ENCODE peak calls at places on chromosome 10, in four cellular contexts. X is naive thymus-derived CD4-positive, alpha-beta T cell; Z is mammary epithelial cell; F is heart left ventricle. J is an unnamed sample.

GRCh38 chr10:28429573-28430216 is 103.2 kb upstream of the WAC start:
- DNase-seq in X (no peak), Z (peak; percentile 14), F (no peak), J (no peak)

GRCh38 chr10:124734311-124735166 is 9.6 kb downstream of the FAM53B start:
- DNase-seq in X (no peak), Z (no peak), F (no peak), J (no peak)

GRCh38 chr10:129831150-129831549 is 132.9 kb downstream of the EBF3 start:
- DNase-seq in X (no peak), Z (no peak), F (no peak), J (no peak)

GRCh38 chr10:127117125-127117524 is 79.3 kb downstream of the INSYN2A start:
- DNase-seq in X (no peak), Z (peak; percentile 14), F (no peak), J (no peak)

GRCh38 chr10:70540089-70540788 is 61.7 kb downstream of the PALD1 start:
- DNase-seq in X (no peak), Z (no peak), F (peak; percentile 67), J (no peak)

GRCh38 chr10:111103196-111103595 is 26.4 kb downstream of the ADRA2A start:
- DNase-seq in X (no peak), Z (no peak), F (no peak), J (no peak)

GRCh38 chr10:93208717-93209464 is 135.2 kb downstream of the CYP26A1 start:
- DNase-seq in X (no peak), Z (peak; percentile 27), F (no peak), J (no peak)

GRCh38 chr10:24207781-24208611 is 942 bp upstream of the KIAA1217 start:
- DNase-seq in X (no peak), Z (no peak), F (no peak), J (peak; percentile 33)

GRCh38 chr10:74975758-74976157 is 135.7 kb upstream of the SAMD8 start:
- DNase-seq in X (no peak), Z (no peak), F (no peak), J (no peak)

GRCh38 chr10:102419561-102420442 is 834 bp upstream of the FBXL15 start:
- DNase-seq in X (peak; percentile 53), Z (no peak), F (no peak), J (no peak)

GRCh38 chr10:24156686-24157085 is 52.3 kb upstream of the KIAA1217 start:
- DNase-seq in X (no peak), Z (peak; percentile 50), F (no peak), J (no peak)

GRCh38 chr10:59724098-59724938 is 14.7 kb upstream of the SLC16A9 start:
- DNase-seq in X (no peak), Z (no peak), F (no peak), J (no peak)

GRCh38 chr10:20221353-20221752 is 405.1 kb downstream of the PLXDC2 start:
- DNase-seq in X (no peak), Z (no peak), F (no peak), J (no peak)

GRCh38 chr10:100303724-100304319 is 17.3 kb upstream of the BLOC1S2 start:
- DNase-seq in X (no peak), Z (peak; percentile 15), F (no peak), J (no peak)

GRCh38 chr10:46106410-46107255 is 60.6 kb upstream of the MSMB start:
- DNase-seq in X (peak; percentile 42), Z (peak; percentile 39), F (peak; percentile 84), J (peak; percentile 42)

GRCh38 chr10:84424731-84425165 is 96.4 kb downstream of the CCSER2 start:
- DNase-seq in X (peak; percentile 1), Z (peak; percentile 95), F (peak; percentile 76), J (peak; percentile 84)

GRCh38 chr10:29621161-29621560 is 13.6 kb downstream of the SVIL start:
- DNase-seq in X (no peak), Z (peak; percentile 88), F (no peak), J (no peak)

GRCh38 chr10:102718220-102718619 is 3.8 kb downstream of the SFXN2 start:
- DNase-seq in X (no peak), Z (no peak), F (no peak), J (no peak)

GRCh38 chr10:128568041-128568440 is 441.8 kb upstream of the MKI67 start:
- DNase-seq in X (no peak), Z (no peak), F (no peak), J (no peak)

GRCh38 chr10:128566376-128566968 is 440.2 kb upstream of the MKI67 start:
- DNase-seq in X (no peak), Z (no peak), F (no peak), J (no peak)

GRCh38 chr10:128568491-128568890 is 442.3 kb upstream of the MKI67 start:
- DNase-seq in X (no peak), Z (no peak), F (no peak), J (no peak)

GRCh38 chr10:128568979-128569378 is 442.8 kb upstream of the MKI67 start:
- DNase-seq in X (no peak), Z (no peak), F (no peak), J (no peak)

DNA sequence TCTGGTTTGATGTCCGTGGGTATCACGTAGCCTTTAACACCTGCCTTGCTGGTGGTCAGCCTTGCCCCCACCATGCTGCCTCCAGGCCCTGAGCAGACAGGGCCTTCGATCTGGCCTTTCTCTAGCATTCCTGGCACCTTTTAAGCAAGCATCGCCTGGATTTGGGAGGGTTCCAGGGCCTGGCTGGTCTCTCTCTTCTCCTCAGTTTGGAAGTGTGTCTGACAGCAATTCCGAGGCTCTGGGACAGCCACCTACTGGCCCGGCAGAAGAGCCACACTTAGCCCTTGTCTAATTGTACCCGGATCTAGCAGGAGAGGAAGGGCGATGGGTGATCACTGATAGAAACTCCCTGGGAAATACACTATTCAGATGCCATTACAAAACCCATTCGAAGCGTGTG is 441.3 kb upstream of the MKI67 start:
- DNase-seq in X (no peak), Z (no peak), F (no peak), J (no peak)
- H3K9me3 ChIP-seq in X (no peaks in the 10 kb centered on the region), Z (peaks cover 15% of the 10 kb centered on the region), F (no peaks in the 10 kb centered on the region), J (peaks cover 4% of the 10 kb centered on the region)

DNA sequence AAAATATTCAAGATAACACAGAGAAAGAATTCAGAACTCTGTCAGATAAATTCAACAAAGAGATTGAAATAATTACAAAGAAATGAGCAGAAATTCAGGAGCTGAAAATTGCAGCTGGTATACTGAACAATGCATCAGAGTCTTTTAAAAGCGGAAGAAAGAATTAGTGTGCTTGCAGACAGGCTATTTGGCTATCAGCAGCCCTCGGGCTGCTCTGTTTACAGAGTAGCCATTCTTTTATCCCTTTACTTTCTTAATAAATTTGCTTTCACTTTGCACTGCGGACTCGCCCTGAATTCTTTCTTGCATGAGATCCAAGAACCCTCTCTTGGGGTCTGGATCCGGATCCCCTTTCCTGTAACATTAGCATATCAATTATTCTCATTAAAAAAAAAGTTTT is 1040.0 kb downstream of the SORCS3 start:
- DNase-seq in X (no peak), Z (peak; percentile 20), F (no peak), J (no peak)
- H3K9me3 ChIP-seq in X (no peaks in the 10 kb centered on the region), Z (no peaks in the 10 kb centered on the region), F (peaks cover 14% of the 10 kb centered on the region), J (peaks cover 1% of the 10 kb centered on the region)

GRCh38 chr10:14859775-14860174 is 18.9 kb upstream of the SUV39H2 start:
- DNase-seq in X (no peak), Z (no peak), F (no peak), J (no peak)
- H3K9me3 ChIP-seq in X (no peaks in the 10 kb centered on the region), Z (no peaks in the 10 kb centered on the region), F (no peaks in the 10 kb centered on the region), J (no peaks in the 10 kb centered on the region)

DNA sequence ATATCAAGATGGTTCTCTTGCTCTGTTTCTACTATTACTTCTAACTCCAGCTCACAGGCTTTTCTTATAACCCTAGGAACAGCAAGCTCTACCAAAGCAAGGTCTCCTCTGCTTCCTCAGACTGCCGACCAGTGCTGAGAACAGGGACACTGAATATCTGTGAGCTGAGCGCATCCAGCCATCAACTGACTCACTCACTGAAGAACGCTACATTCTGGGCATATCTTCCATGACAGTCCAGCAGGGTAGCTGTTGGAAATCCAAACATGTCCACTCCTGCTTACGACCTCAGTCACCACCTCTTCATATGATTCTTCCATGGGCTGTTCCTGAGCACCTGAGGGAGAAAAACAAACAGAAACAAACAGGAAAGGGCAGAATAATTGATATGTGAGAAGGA is 2.8 kb downstream of the ZNF32 start:
- DNase-seq in X (no peak), Z (no peak), F (no peak), J (no peak)
- H3K9me3 ChIP-seq in X (peaks cover 12% of the 10 kb centered on the region), Z (peaks cover 43% of the 10 kb centered on the region), F (peaks cover 58% of the 10 kb centered on the region), J (peaks cover 19% of the 10 kb centered on the region)

GRCh38 chr10:121494296-121494695 is 103.9 kb downstream of the FGFR2 start:
- DNase-seq in X (no peak), Z (no peak), F (no peak), J (no peak)
- H3K9me3 ChIP-seq in X (no peaks in the 10 kb centered on the region), Z (no peaks in the 10 kb centered on the region), F (no peaks in the 10 kb centered on the region), J (peaks cover 2% of the 10 kb centered on the region)

DNA sequence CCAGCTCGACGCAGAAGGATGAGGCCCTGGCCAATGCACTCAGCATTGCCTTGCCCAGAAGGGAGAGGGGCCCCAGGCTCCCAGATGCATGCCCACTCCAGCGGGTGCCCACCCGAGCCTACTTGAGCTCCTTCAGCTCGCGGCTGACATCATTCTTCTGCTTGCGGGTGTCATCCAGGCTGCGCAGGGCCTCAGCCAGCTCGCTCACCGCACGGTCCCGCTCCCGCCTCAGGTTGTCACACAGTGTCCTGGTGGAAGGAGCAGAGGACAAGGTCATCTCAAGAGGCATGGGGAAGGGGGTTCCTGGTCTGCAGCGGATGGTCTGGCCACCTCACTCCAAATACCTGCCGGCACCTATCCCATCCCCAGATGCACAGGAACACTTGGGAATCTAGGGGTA is 92.8 kb downstream of the DLG5 start:
- DNase-seq in X (no peak), Z (no peak), F (no peak), J (no peak)
- H3K9me3 ChIP-seq in X (no peaks in the 10 kb centered on the region), Z (no peaks in the 10 kb centered on the region), F (no peaks in the 10 kb centered on the region), J (no peaks in the 10 kb centered on the region)

GRCh38 chr10:38103754-38104153 is 9.6 kb downstream of the ZNF37A start:
- DNase-seq in X (no peak), Z (no peak), F (no peak), J (no peak)

DNA sequence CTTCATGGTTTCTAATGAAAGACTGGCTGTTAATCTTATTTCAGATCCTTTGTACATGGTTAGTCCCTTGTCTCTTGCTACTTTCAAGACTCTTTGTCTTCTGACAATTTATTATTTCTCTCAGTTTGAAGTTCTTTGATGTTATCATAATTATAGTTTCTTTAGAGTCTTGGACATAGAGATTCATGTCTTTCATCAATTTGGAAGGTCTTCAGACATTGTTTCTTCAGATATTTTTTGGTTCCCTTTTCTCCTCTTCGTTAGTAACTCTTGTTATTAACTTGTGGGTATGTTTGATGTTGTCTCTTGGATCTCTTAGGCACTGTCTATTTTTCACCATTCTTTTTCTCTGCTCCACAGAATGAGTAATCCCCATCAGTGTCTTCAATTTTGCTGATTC is 8.8 kb downstream of the ZNF37A start:
- DNase-seq in X (no peak), Z (no peak), F (no peak), J (no peak)
- H3K9me3 ChIP-seq in X (no peaks in the 10 kb centered on the region), Z (peaks cover 23% of the 10 kb centered on the region), F (peaks cover 83% of the 10 kb centered on the region), J (peaks cover 3% of the 10 kb centered on the region)

GRCh38 chr10:2201534-2202104 is 464.3 kb upstream of the ADARB2 start:
- DNase-seq in X (no peak), Z (no peak), F (no peak), J (no peak)

GRCh38 chr10:2197663-2198062 is 460.3 kb upstream of the ADARB2 start:
- DNase-seq in X (no peak), Z (no peak), F (no peak), J (no peak)

GRCh38 chr10:2196272-2196671 is 458.9 kb upstream of the ADARB2 start:
- DNase-seq in X (no peak), Z (peak; percentile 42), F (no peak), J (no peak)
- H3K9me3 ChIP-seq in X (no peaks in the 10 kb centered on the region), Z (peaks cover 8% of the 10 kb centered on the region), F (peaks cover 5% of the 10 kb centered on the region), J (no peaks in the 10 kb centered on the region)

DNA sequence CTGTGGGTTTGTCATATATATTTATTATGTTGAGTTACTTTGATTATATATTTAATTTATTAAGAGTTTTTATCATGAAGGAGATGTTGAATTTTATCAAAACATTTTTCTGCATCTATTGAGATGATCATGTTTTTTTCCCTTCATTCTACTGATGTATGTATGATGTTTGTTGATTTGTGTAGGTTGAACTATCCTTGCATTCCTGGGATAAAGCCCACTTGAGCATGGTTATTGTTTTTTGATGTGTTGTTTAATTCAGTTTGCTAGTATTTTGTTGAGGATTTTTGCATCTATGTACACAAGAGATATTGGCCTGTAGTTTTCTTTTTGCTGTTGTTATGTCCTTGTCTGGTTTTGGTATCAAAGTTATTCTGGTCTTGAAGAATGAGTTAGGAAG is 31.1 kb downstream of the SCART1 start:
- DNase-seq in X (no peak), Z (no peak), F (no peak), J (no peak)
- H3K9me3 ChIP-seq in X (no peaks in the 10 kb centered on the region), Z (peaks cover 5% of the 10 kb centered on the region), F (peaks cover 51% of the 10 kb centered on the region), J (peaks cover 3% of the 10 kb centered on the region)